ENCODE peak calls at places on chromosomes 4 and X, in six cellular contexts. K, L, O, J, M and D are unnamed samples.

GRCh38 chrX:49269010-49269767 is 404 bp upstream of the PPP1R3F start:
- DNase-seq in K (peak), L (peak), O (peak), J (peak), M (peak), D (peak)

GRCh38 chr4:84529169-84529751 is 30.2 kb upstream of the NKX6-1 start:
- DNase-seq in K (peak), L (peak), O (peak), J (peak), M (peak), D (peak)

GRCh38 chrX:153621949-153622598 is 23.1 kb upstream of the CCNQ start:
- DNase-seq in K (no peak), L (no peak), O (no peak), J (no peak), M (no peak), D (no peak)

GRCh38 chrX:50638123-50638522 is 167.5 kb upstream of the DGKK start:
- DNase-seq in K (peak), L (no peak), O (no peak), J (no peak), M (no peak), D (peak)

GRCh38 chr4:38821739-38822138 is 17.1 kb upstream of the TLR1 start:
- DNase-seq in K (no peak), L (no peak), O (no peak), J (no peak), M (no peak), D (no peak)

GRCh38 chr4:122633211-122633610 is 12.3 kb upstream of the IL21 start:
- DNase-seq in K (no peak), L (peak), O (no peak), J (no peak), M (no peak), D (no peak)

GRCh38 chrX:71577682-71578081 is 555 bp upstream of the GCNA start:
- DNase-seq in K (no peak), L (no peak), O (no peak), J (no peak), M (no peak), D (no peak)

GRCh38 chr4:15913631-15913970 is 24.9 kb downstream of the FGFBP1 start:
- DNase-seq in K (peak), L (no peak), O (peak), J (peak), M (no peak), D (peak)

GRCh38 chr4:23938796-23939195 is 48.9 kb upstream of the PPARGC1A start:
- DNase-seq in K (no peak), L (no peak), O (no peak), J (no peak), M (no peak), D (no peak)